ENCODE peak calls at places on chromosome 18, in seven cellular contexts. A is right atrium auricular region, G is endothelial cell, Z is GM06990, B is dorsolateral prefrontal cortex, O is esophagus squamous epithelium, M is lower leg skin. K is an unnamed sample.

GRCh38 chr18:25077933-25078707 is 273.8 kb downstream of the ZNF521 start:
- DNase-seq in B (no peak), O (no peak), A (no peak), M (no peak), G (no peak), Z (no peak), K (no peak)

GRCh38 chr18:73785276-73785675 is 362.4 kb downstream of the FBXO15 start:
- DNase-seq in G (no peak), M (no peak), A (no peak), O (no peak), Z (no peak), B (no peak), K (no peak)

GRCh38 chr18:62396381-62396780 is 71.3 kb downstream of the TNFRSF11A start:
- DNase-seq in G (no peak), M (no peak), Z (no peak), A (no peak), B (no peak), O (no peak), K (no peak)

GRCh38 chr18:49561377-49562193 is at the start of gene LIPG:
- DNase-seq in O (no peak), M (peak), Z (peak), B (no peak), G (peak), A (no peak), K (no peak)

GRCh38 chr18:66558773-66559172 is 45.1 kb downstream of the CDH19 start:
- DNase-seq in M (no peak), Z (no peak), G (no peak), B (no peak), O (no peak), A (no peak), K (no peak)

GRCh38 chr18:21134895-21135294 is 23.3 kb upstream of the ROCK1 start:
- DNase-seq in M (no peak), O (no peak), G (no peak), A (no peak), B (no peak), Z (no peak), K (no peak)

GRCh38 chr18:50190926-50191325 is 4.0 kb downstream of the MYO5B start:
- DNase-seq in Z (no peak), B (no peak), M (no peak), O (no peak), G (no peak), A (no peak), K (no peak)

GRCh38 chr18:33804258-33804657 is 226.2 kb downstream of the ASXL3 start:
- DNase-seq in Z (no peak), B (no peak), M (no peak), A (no peak), O (no peak), G (no peak), K (no peak)

GRCh38 chr18:52339891-52340371 is at the start of gene DCC:
- DNase-seq in Z (peak), B (peak), M (no peak), O (no peak), G (peak), A (no peak), K (no peak)

GRCh38 chr18:58819051-58819450 is 45.6 kb upstream of the ZNF532 start:
- DNase-seq in O (no peak), B (no peak), Z (peak), G (no peak), M (no peak), A (no peak), K (no peak)

GRCh38 chr18:44696892-44697291 is 16.2 kb downstream of the SETBP1 start:
- DNase-seq in B (no peak), G (no peak), Z (no peak), M (no peak), A (no peak), O (no peak), K (no peak)

GRCh38 chr18:3931013-3931315 is 481.0 kb downstream of the TGIF1 start:
- DNase-seq in G (no peak), Z (no peak), M (no peak), O (no peak), B (no peak), A (no peak), K (no peak)

GRCh38 chr18:22169889-22170420 is 566 bp downstream of the GATA6 start:
- DNase-seq in Z (no peak), B (no peak), G (no peak), M (no peak), A (no peak), O (no peak), K (no peak)

GRCh38 chr18:54444309-54444914 is 86.7 kb downstream of the C18orf54 start:
- DNase-seq in O (no peak), Z (no peak), G (peak), B (no peak), M (no peak), A (no peak), K (no peak)

GRCh38 chr18:50275503-50276036 is 5.8 kb downstream of the MBD1 start:
- DNase-seq in M (no peak), O (no peak), A (peak), Z (no peak), G (no peak), B (no peak), K (peak)

GRCh38 chr18:60568211-60568610 is 195.6 kb upstream of the MC4R start:
- DNase-seq in A (no peak), G (no peak), Z (no peak), O (no peak), B (no peak), M (no peak), K (no peak)

GRCh38 chr18:3179430-3180089 is 40.2 kb downstream of the MYOM1 start:
- DNase-seq in A (no peak), Z (peak), G (no peak), M (no peak), B (no peak), O (no peak), K (no peak)

GRCh38 chr18:48847807-48848486 is 102.8 kb downstream of the SMAD7 start:
- DNase-seq in Z (no peak), O (no peak), B (no peak), M (no peak), A (no peak), G (no peak), K (no peak)

GRCh38 chr18:3710712-3711269 is 260.8 kb downstream of the TGIF1 start:
- DNase-seq in A (peak), B (no peak), G (peak), O (no peak), Z (no peak), M (peak), K (no peak)

GRCh38 chr18:9094307-9095226 is 7.9 kb upstream of the NDUFV2 start:
- DNase-seq in O (no peak), M (no peak), Z (no peak), G (no peak), A (no peak), B (no peak), K (no peak)

GRCh38 chr18:34352385-34353163 is 127.9 kb upstream of the NOL4 start:
- DNase-seq in M (no peak), A (no peak), B (no peak), O (no peak), Z (no peak), G (no peak), K (no peak)

GRCh38 chr18:7808992-7809391 is 241.9 kb downstream of the PTPRM start:
- DNase-seq in Z (no peak), A (no peak), O (no peak), B (no peak), G (no peak), M (no peak), K (no peak)
- TF ChIP-seq CTCF in Z (no peak), A (no peak), O (no peak), B (no peak), G (no peak), M (no peak), K (no peak)

DNA sequence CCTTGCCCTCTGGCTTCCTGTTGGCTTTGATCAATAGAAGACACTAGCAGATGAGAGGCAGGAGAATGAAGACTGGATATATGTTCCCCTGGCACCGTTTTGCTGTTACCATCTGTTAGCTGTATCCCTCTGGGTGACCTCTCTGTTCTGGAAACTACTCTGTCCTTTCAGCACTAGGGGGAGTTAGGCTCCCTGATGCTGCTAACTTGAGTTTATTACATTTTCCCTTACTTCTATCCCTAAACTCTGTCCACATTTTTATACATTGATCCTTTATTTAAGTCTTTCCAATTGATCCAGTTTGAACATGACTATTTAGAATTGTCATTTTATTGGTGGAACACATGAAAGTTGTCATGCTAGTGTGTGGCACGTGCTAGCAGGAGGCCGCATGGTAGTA is 1014.3 kb upstream of the CDH2 start:
- DNase-seq in Z (no peak), O (no peak), A (no peak), G (no peak), B (no peak), M (no peak), K (no peak)
- TF ChIP-seq CTCF in Z (no peak), O (no peak), A (no peak), G (no peak), B (no peak), M (no peak), K (peak)

GRCh38 chr18:46677609-46678470 is 20.8 kb upstream of the LOXHD1 start:
- DNase-seq in B (no peak), O (no peak), G (no peak), M (no peak), Z (no peak), A (no peak), K (no peak)
- TF ChIP-seq CTCF in B (peak), O (no peak), G (no peak), M (no peak), Z (peak), A (no peak), K (no peak)

GRCh38 chr18:31591628-31592027 is at the start of gene TTR:
- DNase-seq in Z (no peak), O (no peak), B (no peak), M (no peak), A (no peak), G (no peak), K (no peak)

GRCh38 chr18:31591113-31591512 is 564 bp upstream of the TTR start:
- DNase-seq in B (no peak), O (no peak), G (no peak), M (no peak), A (no peak), Z (no peak), K (no peak)

GRCh38 chr18:31592520-31593157 is 962 bp downstream of the TTR start:
- DNase-seq in M (no peak), B (no peak), G (no peak), O (no peak), Z (no peak), A (no peak), K (no peak)

GRCh38 chr18:31598021-31598805 is 6.5 kb downstream of the TTR start:
- DNase-seq in B (no peak), O (no peak), A (no peak), Z (no peak), M (no peak), G (no peak), K (no peak)

DNA sequence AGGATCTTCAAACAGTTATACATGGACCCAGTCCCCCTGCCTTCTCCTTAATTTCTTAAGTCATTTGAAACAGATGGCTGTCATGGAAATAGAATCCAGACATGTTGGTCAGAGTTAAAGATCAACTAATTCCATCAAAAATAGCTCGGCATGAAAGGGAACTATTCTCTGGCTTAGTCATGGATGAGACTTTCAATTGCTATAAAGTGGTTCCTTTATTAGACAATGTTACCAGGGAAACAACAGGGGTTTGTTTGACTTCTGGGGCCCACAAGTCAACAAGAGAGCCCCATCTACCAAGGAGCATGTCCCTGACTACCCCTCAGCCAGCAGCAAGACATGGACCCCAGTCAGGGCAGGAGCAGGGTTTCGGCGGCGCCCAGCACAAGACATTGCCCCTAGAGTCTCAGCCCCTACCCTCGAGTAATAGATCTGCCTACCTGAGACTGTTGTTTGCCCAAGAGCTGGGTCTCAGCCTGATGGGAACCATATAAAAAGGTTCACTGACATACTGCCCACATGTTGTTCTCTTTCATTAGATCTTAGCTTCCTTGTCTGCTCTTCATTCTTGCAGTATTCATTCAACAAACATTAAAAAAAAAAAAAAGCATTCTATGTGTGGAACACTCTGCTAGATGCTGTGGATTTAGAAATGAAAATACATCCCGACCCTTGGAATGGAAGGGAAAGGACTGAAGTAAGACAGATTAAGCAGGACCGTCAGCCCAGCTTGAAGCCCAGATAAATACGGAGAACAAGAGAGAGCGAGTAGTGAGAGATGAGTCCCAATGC is 4.6 kb downstream of the TTR start:
- DNase-seq in M (no peak), G (no peak), A (no peak), O (no peak), B (no peak), Z (no peak), K (no peak)
- TF ChIP-seq CTCF in M (no peak), G (no peak), A (no peak), O (no peak), B (no peak), Z (no peak), K (no peak)

DNA sequence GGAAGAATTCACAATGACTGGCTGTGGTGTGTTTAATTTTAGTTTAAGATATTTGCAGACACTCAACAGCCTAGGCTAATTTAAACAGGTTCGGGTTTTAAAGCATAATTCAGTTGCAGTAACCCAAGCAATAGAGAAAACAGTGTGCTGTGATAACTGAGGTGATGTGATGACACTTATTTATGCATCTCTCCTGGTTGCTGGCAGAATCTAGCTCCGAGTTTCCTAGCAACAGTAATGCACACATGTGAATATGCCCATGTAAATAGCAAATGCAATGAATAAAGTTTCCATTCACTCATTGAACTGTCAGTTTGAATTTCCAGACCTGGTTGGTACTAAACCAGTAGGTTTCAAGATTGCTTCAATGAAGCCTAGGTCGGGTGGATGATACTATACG is 426.5 kb downstream of the TMX3 start:
- DNase-seq in G (no peak), Z (no peak), B (no peak), O (no peak), M (no peak), A (no peak), K (no peak)
- TF ChIP-seq CTCF in G (no peak), Z (no peak), B (no peak), O (no peak), M (no peak), A (no peak), K (no peak)

DNA sequence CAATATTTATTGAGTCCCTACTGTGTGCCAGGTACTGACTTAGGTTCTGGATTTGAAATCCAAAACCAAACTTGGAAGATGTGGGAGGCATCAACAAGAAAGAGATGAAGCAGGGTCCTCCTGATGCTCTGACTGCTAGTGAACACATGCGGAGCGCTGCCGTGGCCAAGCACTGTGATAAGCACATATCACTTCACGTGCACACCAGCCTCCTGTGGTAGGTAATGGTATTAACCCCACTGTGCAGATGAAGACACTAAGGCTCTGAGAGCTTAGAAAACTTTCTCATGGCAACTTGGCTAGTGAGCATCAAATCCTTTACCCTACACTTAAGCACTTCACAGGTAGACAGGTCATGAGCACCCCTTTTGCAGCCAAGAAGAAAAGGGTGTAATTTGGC is 216.1 kb downstream of the HAUS1 start:
- DNase-seq in Z (no peak), M (no peak), A (no peak), G (no peak), O (no peak), B (no peak), K (no peak)
- TF ChIP-seq CTCF in Z (no peak), M (no peak), A (no peak), G (peak), O (no peak), B (no peak), K (no peak)

DNA sequence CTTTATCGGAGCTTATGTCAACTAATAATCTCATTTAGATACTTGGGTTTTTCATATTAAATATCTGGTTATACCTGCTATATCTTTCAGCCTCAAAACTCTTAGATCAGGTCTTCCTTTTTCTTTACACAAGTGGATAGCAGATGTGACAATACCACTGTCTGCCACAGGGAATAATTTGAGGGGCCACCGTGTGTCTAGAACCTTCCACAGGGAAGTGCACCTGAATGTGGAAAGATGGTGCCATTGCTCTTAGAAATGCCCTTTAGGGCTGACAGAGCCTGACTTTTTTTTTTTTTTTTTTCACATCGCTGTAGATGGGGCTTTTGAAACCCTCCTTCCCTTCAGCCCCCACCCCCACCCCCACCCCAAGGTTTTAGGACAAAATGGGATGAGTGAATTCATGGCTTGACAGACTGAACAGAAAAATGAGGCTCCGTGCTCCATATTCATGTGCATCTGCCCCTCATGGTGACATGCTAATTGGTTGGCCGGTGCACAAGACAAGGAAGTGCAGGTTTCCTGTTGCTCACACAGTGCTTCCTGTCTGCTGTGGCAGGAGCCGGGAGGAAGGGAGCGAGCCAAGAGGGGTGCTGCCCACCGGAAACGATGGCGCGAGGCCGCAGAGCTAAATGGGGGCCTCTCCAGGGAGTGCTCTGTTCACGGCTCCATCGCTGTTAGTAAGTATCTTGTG is 246.0 kb downstream of the LDLRAD4 start:
- DNase-seq in A (no peak), M (no peak), Z (peak), O (peak), B (no peak), G (peak), K (no peak)
- TF ChIP-seq CTCF in A (no peak), M (no peak), Z (no peak), O (no peak), B (no peak), G (no peak), K (no peak)